ENCODE peak calls at places on chromosomes 3 and 15, in seven cellular contexts. Q, N, T, X, J, A and D are unnamed samples.

GRCh38 chr3:112635674-112636073 is 5.3 kb downstream of the CCDC80 start:
- DNase-seq in T (no peak), X (no peak), N (no peak), J (peak; percentile 58), Q (no peak), A (no peak), D (no peak)

GRCh38 chr15:96218623-96219465 is 111.7 kb upstream of the NR2F2 start:
- DNase-seq in Q (no peak), A (no peak), X (no peak), J (peak; percentile 42), T (no peak), N (no peak), D (no peak)

GRCh38 chr15:25624504-25625172 is 185.8 kb upstream of the UBE3A start:
- DNase-seq in J (no peak), Q (peak; percentile 58), A (peak; percentile 21), N (no peak), T (no peak), X (no peak), D (peak; percentile 16)

GRCh38 chr3:184177331-184177731 is 2.7 kb downstream of the AP2M1 start:
- DNase-seq in N (no peak), A (no peak), J (no peak), T (no peak), Q (no peak), X (peak; percentile 79), D (peak; percentile 74)

GRCh38 chr3:147930417-147930816 is 521.3 kb downstream of the ZIC1 start:
- DNase-seq in A (no peak), T (no peak), X (peak; percentile 39), J (no peak), N (no peak), Q (no peak), D (no peak)

GRCh38 chr3:181383760-181384159 is 328.0 kb upstream of the SOX2 start:
- DNase-seq in A (no peak), X (peak; percentile 15), Q (no peak), J (no peak), N (no peak), T (no peak), D (no peak)

GRCh38 chr3:56005196-56005805 is 463.0 kb downstream of the ERC2 start:
- DNase-seq in Q (no peak), A (no peak), T (no peak), X (no peak), J (no peak), N (no peak), D (no peak)

GRCh38 chr3:141414141-141414689 is 45.9 kb downstream of the ZBTB38 start:
- DNase-seq in N (no peak), Q (no peak), A (no peak), J (no peak), X (no peak), T (no peak), D (peak; percentile 25)

GRCh38 chr3:13484861-13485590 is 4.9 kb downstream of the HDAC11 start:
- DNase-seq in A (peak; percentile 80), N (no peak), X (no peak), Q (peak; percentile 86), J (peak; percentile 43), T (no peak), D (no peak)

GRCh38 chr3:143138948-143139347 is 19.4 kb downstream of the CHST2 start:
- DNase-seq in J (no peak), X (no peak), N (no peak), T (no peak), A (no peak), Q (no peak), D (no peak)

GRCh38 chr3:10226293-10226692 is 22.0 kb upstream of the TATDN2 start:
- DNase-seq in N (no peak), Q (no peak), A (no peak), J (no peak), X (no peak), T (no peak), D (no peak)

GRCh38 chr15:41411031-41411430 is 5.9 kb upstream of the RTF1 start:
- DNase-seq in N (no peak), T (no peak), A (no peak), Q (no peak), J (no peak), X (no peak), D (no peak)

GRCh38 chr3:98602078-98602678 is 8.8 kb upstream of the CPOX start:
- DNase-seq in N (peak; percentile 36), A (no peak), J (no peak), Q (no peak), T (no peak), X (peak; percentile 67), D (peak; percentile 36)

GRCh38 chr15:45637552-45638033 is 2.8 kb downstream of the SQOR start:
- DNase-seq in Q (peak; percentile 54), J (peak; percentile 69), N (no peak), T (no peak), X (no peak), A (peak; percentile 64), D (peak; percentile 35)

GRCh38 chr3:155737844-155738460 is 6.9 kb downstream of the PLCH1 start:
- DNase-seq in X (peak; percentile 15), J (no peak), N (no peak), T (no peak), Q (no peak), A (no peak), D (no peak)

GRCh38 chr3:40387001-40387894 is at the start of gene ENTPD3:
- DNase-seq in Q (no peak), T (no peak), J (peak; percentile 25), X (peak; percentile 66), A (no peak), N (no peak), D (peak; percentile 52)

GRCh38 chr15:67025719-67026118 is 39.7 kb upstream of the SMAD3 start:
- DNase-seq in J (peak; percentile 53), Q (no peak), T (no peak), A (peak; percentile 56), X (no peak), N (no peak), D (no peak)

GRCh38 chr3:80733522-80734176 is 965.9 kb upstream of the ROBO1 start:
- DNase-seq in J (no peak), N (no peak), A (no peak), T (no peak), X (no peak), Q (no peak), D (no peak)

GRCh38 chr3:126212629-126213375 is 32.4 kb upstream of the ALDH1L1 start:
- DNase-seq in T (no peak), J (peak; percentile 70), N (no peak), A (peak; percentile 50), Q (peak; percentile 59), X (peak; percentile 93), D (peak; percentile 72)

GRCh38 chr15:81338422-81339007 is 14.6 kb upstream of the STARD5 start:
- DNase-seq in Q (peak; percentile 47), T (no peak), N (no peak), A (peak; percentile 64), J (no peak), X (no peak), D (no peak)

GRCh38 chr3:136639069-136639468 is 113.1 kb downstream of the STAG1 start:
- DNase-seq in J (no peak), N (no peak), T (no peak), X (no peak), Q (no peak), A (no peak), D (no peak)

DNA sequence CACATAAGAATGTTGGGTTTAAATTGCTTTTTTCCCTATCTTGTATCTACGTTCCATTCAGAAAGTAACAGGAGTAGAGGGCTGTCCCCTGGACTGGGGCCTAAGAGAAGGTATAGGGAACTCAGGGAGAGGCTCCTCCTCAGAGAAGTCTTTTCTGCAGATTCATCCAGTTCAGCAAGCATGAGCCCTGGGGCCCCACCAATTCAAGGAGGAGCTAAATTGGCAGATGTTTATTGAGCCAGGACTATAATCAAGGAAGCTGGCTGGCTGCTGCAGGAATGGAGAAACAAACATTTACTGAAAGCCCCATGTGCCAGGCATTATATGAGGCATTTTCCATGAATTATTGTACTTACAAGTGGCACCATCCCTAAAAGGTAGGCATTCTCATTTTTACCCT is 22.1 kb upstream of the LARS2 start:
- DNase-seq in N (no peak), X (no peak), A (no peak), T (no peak), Q (no peak), J (no peak), D (no peak)
- TF ChIP-seq CTCF in N (no peak), X (no peak), A (no peak), T (no peak), Q (no peak), J (no peak), D (no peak)

DNA sequence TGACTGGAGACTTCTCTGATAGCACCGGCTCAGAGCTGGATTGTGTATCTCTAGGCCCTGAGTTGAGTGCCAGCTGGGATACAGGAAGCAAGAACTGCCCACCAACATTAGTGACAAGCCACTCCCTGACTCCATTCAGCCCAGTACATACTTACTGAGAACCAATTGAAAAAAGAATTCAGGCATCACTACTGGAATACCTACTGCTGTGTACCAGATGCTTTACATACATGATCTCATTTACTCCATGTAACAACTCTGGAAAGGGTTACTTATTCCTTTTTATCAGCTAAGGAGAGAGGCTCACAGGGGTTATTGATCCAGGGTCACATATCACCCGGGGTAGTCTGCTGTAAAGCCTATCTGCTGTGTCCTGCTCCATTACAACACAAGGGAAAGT is 1.3 kb upstream of the SYN2 start:
- DNase-seq in N (no peak), Q (no peak), X (no peak), A (no peak), T (no peak), J (no peak), D (no peak)
- H3K27ac ChIP-seq in N (no peak overlapping the region), Q (no peak overlapping the region), X (no peak overlapping the region), A (no peak overlapping the region), T (no peak overlapping the region), J (no peak overlapping the region), D (no peak overlapping the region)

GRCh38 chr3:27462228-27462627 is 22.0 kb downstream of the SLC4A7 start:
- DNase-seq in T (no peak), J (no peak), Q (no peak), X (no peak), N (no peak), A (no peak), D (no peak)

GRCh38 chr3:27456554-27456953 is 27.6 kb downstream of the SLC4A7 start:
- DNase-seq in T (no peak), N (no peak), A (no peak), X (no peak), Q (no peak), J (no peak), D (no peak)

GRCh38 chr3:27454461-27454860 is 29.7 kb downstream of the SLC4A7 start:
- DNase-seq in T (no peak), N (no peak), X (no peak), Q (no peak), A (no peak), J (no peak), D (no peak)

GRCh38 chr3:27454914-27455313 is 29.3 kb downstream of the SLC4A7 start:
- DNase-seq in J (no peak), X (no peak), T (no peak), A (no peak), N (no peak), Q (no peak), D (no peak)

GRCh38 chr3:27458929-27459328 is 25.3 kb downstream of the SLC4A7 start:
- DNase-seq in X (no peak), T (no peak), A (no peak), Q (no peak), J (no peak), N (no peak), D (no peak)
- H3K36me3 ChIP-seq in X (no peaks in the 10 kb centered on the region), T (no peaks in the 10 kb centered on the region), A (no peaks in the 10 kb centered on the region), Q (no peaks in the 10 kb centered on the region), J (no peaks in the 10 kb centered on the region), N (peaks cover 3% of the 10 kb centered on the region), D (peaks cover 2% of the 10 kb centered on the region)

GRCh38 chr3:167734498-167735232 is at the start of gene PDCD10:
- DNase-seq in J (peak; percentile 96), A (peak; percentile 99), Q (peak; percentile 98), X (peak; percentile 99), T (peak; percentile 99), N (peak; percentile 97), D (peak; percentile 99)
- TF ChIP-seq CTCF in J (no peak), A (no peak), Q (no peak), X (no peak), T (no peak), N (no peak), D (no peak)